ENCODE peak calls at places on chromosome 3, in nine cellular contexts. V is mammary epithelial cell; Z is RWPE1; C is GOT3; F is hippocampal formation; U is activated T-cell treated with anti-CD3 and anti-CD28 coated beads for 1 hour; Q is HFF-Myc; Y is Daoy; M is activated effector memory CD4-positive, alpha-beta T cell treated with Interleukin-2 at 50 U/mL for 16 hours. R is an unnamed sample.

GRCh38 chr3:69086133-69086722 is 1.5 kb downstream of the ARL6IP5 start:
- DNase-seq in M (peak), F (peak), Z (peak), C (peak), Y (peak), U (peak), V (peak), Q (peak), R (peak)

GRCh38 chr3:38001456-38002081 is 11.0 kb downstream of the VILL start:
- DNase-seq in F (no peak), U (no peak), C (no peak), Z (no peak), M (no peak), Y (no peak), Q (no peak), V (no peak), R (no peak)

GRCh38 chr3:106140471-106140870 is 271.7 kb upstream of the CBLB start:
- DNase-seq in Q (no peak), Y (no peak), Z (no peak), F (no peak), C (no peak), U (no peak), M (no peak), V (peak), R (no peak)

GRCh38 chr3:114179575-114179974 is 723 bp upstream of the DRD3 start:
- DNase-seq in Z (no peak), U (no peak), F (no peak), C (no peak), Y (peak), M (no peak), Q (peak), V (peak), R (no peak)

GRCh38 chr3:34106879-34107278 is 308.4 kb downstream of the PDCD6IP start:
- DNase-seq in Q (no peak), C (no peak), M (no peak), Z (no peak), Y (no peak), F (no peak), V (peak), U (no peak), R (peak)

GRCh38 chr3:172562881-172563835 is 39.9 kb upstream of the TNFSF10 start:
- DNase-seq in V (peak), Z (peak), Q (peak), Y (peak), C (no peak), M (no peak), U (no peak), F (no peak), R (peak)

GRCh38 chr3:55091381-55092225 is 163.7 kb upstream of the LRTM1 start:
- DNase-seq in V (no peak), Y (no peak), F (no peak), Z (no peak), U (no peak), M (no peak), Q (no peak), C (no peak), R (no peak)

GRCh38 chr3:162719684-162720341 is 1223.2 kb downstream of the OTOL1 start:
- DNase-seq in M (no peak), F (no peak), Y (peak), Q (peak), Z (peak), V (peak), C (no peak), U (no peak), R (peak)

GRCh38 chr3:150129181-150129580 is 158.5 kb upstream of the PFN2 start:
- DNase-seq in Y (no peak), C (no peak), F (no peak), Q (no peak), V (no peak), U (no peak), Z (no peak), M (no peak), R (no peak)

GRCh38 chr3:4996771-4997291 is 17.6 kb downstream of the BHLHE40 start:
- DNase-seq in Q (no peak), Z (no peak), M (no peak), Y (no peak), C (no peak), U (no peak), V (no peak), F (no peak), R (no peak)

GRCh38 chr3:5221701-5222100 is 34.2 kb downstream of the EDEM1 start:
- DNase-seq in Y (no peak), C (no peak), V (no peak), Z (no peak), U (no peak), Q (no peak), M (no peak), F (no peak), R (no peak)

GRCh38 chr3:195064300-195064931 is 206.5 kb downstream of the XXYLT1 start:
- DNase-seq in Q (no peak), M (no peak), C (no peak), V (no peak), U (no peak), Y (no peak), F (no peak), Z (no peak), R (no peak)

GRCh38 chr3:7382293-7383033 is 521.5 kb downstream of the GRM7 start:
- DNase-seq in V (peak), Z (no peak), U (no peak), Q (no peak), C (no peak), Y (no peak), F (no peak), M (no peak), R (peak)

GRCh38 chr3:97952280-97952679 is 20.0 kb downstream of the RIOX2 start:
- DNase-seq in U (no peak), Q (no peak), Z (no peak), F (no peak), M (no peak), C (no peak), V (no peak), Y (no peak), R (no peak)

GRCh38 chr3:178155521-178155920 is 380.7 kb upstream of the KCNMB2 start:
- DNase-seq in C (no peak), V (no peak), M (no peak), Q (no peak), U (no peak), F (no peak), Y (peak), Z (no peak), R (no peak)

GRCh38 chr3:179071161-179071568 is 444 bp downstream of the ZMAT3 start:
- DNase-seq in F (no peak), Q (no peak), M (peak), V (peak), C (no peak), Y (no peak), U (peak), Z (peak), R (no peak)

GRCh38 chr3:46098319-46098761 is 71.1 kb upstream of the XCR1 start:
- DNase-seq in F (no peak), V (peak), Q (no peak), C (no peak), M (peak), Y (peak), U (no peak), Z (no peak), R (no peak)

GRCh38 chr3:186502942-186503712 is 41.1 kb downstream of the CRYGS start:
- DNase-seq in M (no peak), F (no peak), U (no peak), C (no peak), V (no peak), Y (no peak), Q (no peak), Z (no peak), R (no peak)

GRCh38 chr3:69866988-69867720 is 127.9 kb downstream of the MITF start:
- DNase-seq in F (no peak), Y (no peak), U (no peak), C (no peak), Q (no peak), Z (peak), M (no peak), V (peak), R (no peak)

R was measured in glomerular endothelial cell.